ENCODE peak calls at places on chromosomes 4 and X, in eight cellular contexts. One of them, this sample, is unnamed.

GRCh38 chr4:186792994-186793393 is 69.3 kb upstream of the FAT1 start:
- DNase-seq in fibroblast of the aortic adventitia: peak
- DNase-seq in NCI-H460: no peak
- DNase-seq in NCI-H1092: no peak
- DNase-seq in iPS-NIHi11: no peak
- DNase-seq in cardiac muscle cell: no peak
- DNase-seq in stimulated activated CD8-positive, alpha-beta memory T cell treated with anti-CD3 and anti-CD28 coated beads, Interleukin-4, amount 100 ng/mL, for 48 hours: no peak
- DNase-seq in NCI-H2081: no peak
- DNase-seq in this sample: no peak

GRCh38 chr4:173424899-173425805 is 26.2 kb upstream of the SCRG1 start:
- DNase-seq in cardiac muscle cell: no peak
- DNase-seq in fibroblast of the aortic adventitia: peak
- DNase-seq in NCI-H2081: no peak
- DNase-seq in NCI-H460: no peak
- DNase-seq in stimulated activated CD8-positive, alpha-beta memory T cell treated with anti-CD3 and anti-CD28 coated beads, Interleukin-4, amount 100 ng/mL, for 48 hours: no peak
- DNase-seq in NCI-H1092: no peak
- DNase-seq in iPS-NIHi11: no peak
- DNase-seq in this sample: no peak

GRCh38 chr4:71366776-71367175 is 28.0 kb downstream of the SLC4A4 start:
- DNase-seq in NCI-H1092: no peak
- DNase-seq in NCI-H460: no peak
- DNase-seq in iPS-NIHi11: no peak
- DNase-seq in cardiac muscle cell: no peak
- DNase-seq in NCI-H2081: no peak
- DNase-seq in stimulated activated CD8-positive, alpha-beta memory T cell treated with anti-CD3 and anti-CD28 coated beads, Interleukin-4, amount 100 ng/mL, for 48 hours: no peak
- DNase-seq in fibroblast of the aortic adventitia: no peak
- DNase-seq in this sample: no peak

GRCh38 chrX:129723511-129723910 is 15.3 kb upstream of the XPNPEP2 start:
- DNase-seq in NCI-H460: no peak
- DNase-seq in stimulated activated CD8-positive, alpha-beta memory T cell treated with anti-CD3 and anti-CD28 coated beads, Interleukin-4, amount 100 ng/mL, for 48 hours: no peak
- DNase-seq in NCI-H2081: no peak
- DNase-seq in fibroblast of the aortic adventitia: no peak
- DNase-seq in NCI-H1092: no peak
- DNase-seq in cardiac muscle cell: no peak
- DNase-seq in iPS-NIHi11: no peak
- DNase-seq in this sample: no peak

GRCh38 chr4:2433609-2434350 is 15.0 kb downstream of the CFAP99 start:
- DNase-seq in iPS-NIHi11: no peak
- DNase-seq in NCI-H460: no peak
- DNase-seq in NCI-H1092: no peak
- DNase-seq in cardiac muscle cell: no peak
- DNase-seq in stimulated activated CD8-positive, alpha-beta memory T cell treated with anti-CD3 and anti-CD28 coated beads, Interleukin-4, amount 100 ng/mL, for 48 hours: no peak
- DNase-seq in fibroblast of the aortic adventitia: no peak
- DNase-seq in NCI-H2081: no peak
- DNase-seq in this sample: no peak

GRCh38 chr4:54091637-54092404 is 8.1 kb upstream of the GSX2 start:
- DNase-seq in NCI-H460: peak
- DNase-seq in NCI-H1092: peak
- DNase-seq in iPS-NIHi11: peak
- DNase-seq in fibroblast of the aortic adventitia: peak
- DNase-seq in cardiac muscle cell: peak
- DNase-seq in NCI-H2081: peak
- DNase-seq in stimulated activated CD8-positive, alpha-beta memory T cell treated with anti-CD3 and anti-CD28 coated beads, Interleukin-4, amount 100 ng/mL, for 48 hours: peak
- DNase-seq in this sample: no peak

GRCh38 chr4:95510145-95510544 is 38.6 kb downstream of the UNC5C start:
- DNase-seq in iPS-NIHi11: no peak
- DNase-seq in cardiac muscle cell: peak
- DNase-seq in stimulated activated CD8-positive, alpha-beta memory T cell treated with anti-CD3 and anti-CD28 coated beads, Interleukin-4, amount 100 ng/mL, for 48 hours: no peak
- DNase-seq in NCI-H1092: no peak
- DNase-seq in NCI-H2081: no peak
- DNase-seq in NCI-H460: peak
- DNase-seq in fibroblast of the aortic adventitia: peak
- DNase-seq in this sample: peak

GRCh38 chr4:126627255-126627654 is 1005.5 kb upstream of the INTU start:
- DNase-seq in NCI-H1092: no peak
- DNase-seq in NCI-H460: peak
- DNase-seq in NCI-H2081: no peak
- DNase-seq in iPS-NIHi11: peak
- DNase-seq in stimulated activated CD8-positive, alpha-beta memory T cell treated with anti-CD3 and anti-CD28 coated beads, Interleukin-4, amount 100 ng/mL, for 48 hours: no peak
- DNase-seq in fibroblast of the aortic adventitia: peak
- DNase-seq in cardiac muscle cell: peak
- DNase-seq in this sample: peak

GRCh38 chrX:18873189-18873791 is 110.6 kb downstream of the PHKA2 start:
- DNase-seq in stimulated activated CD8-positive, alpha-beta memory T cell treated with anti-CD3 and anti-CD28 coated beads, Interleukin-4, amount 100 ng/mL, for 48 hours: peak
- DNase-seq in NCI-H460: peak
- DNase-seq in NCI-H2081: no peak
- DNase-seq in iPS-NIHi11: no peak
- DNase-seq in cardiac muscle cell: no peak
- DNase-seq in NCI-H1092: no peak
- DNase-seq in fibroblast of the aortic adventitia: peak
- DNase-seq in this sample: no peak

GRCh38 chrX:155755706-155756337 is 125.3 kb upstream of the VAMP7 start:
- DNase-seq in stimulated activated CD8-positive, alpha-beta memory T cell treated with anti-CD3 and anti-CD28 coated beads, Interleukin-4, amount 100 ng/mL, for 48 hours: no peak
- DNase-seq in NCI-H2081: no peak
- DNase-seq in NCI-H1092: no peak
- DNase-seq in iPS-NIHi11: no peak
- DNase-seq in fibroblast of the aortic adventitia: no peak
- DNase-seq in cardiac muscle cell: peak
- DNase-seq in NCI-H460: no peak
- DNase-seq in this sample: no peak

GRCh38 chr4:150316332-150317205 is 238.3 kb downstream of the DCLK2 start:
- DNase-seq in fibroblast of the aortic adventitia: peak
- DNase-seq in NCI-H1092: no peak
- DNase-seq in NCI-H460: peak
- DNase-seq in cardiac muscle cell: no peak
- DNase-seq in NCI-H2081: no peak
- DNase-seq in stimulated activated CD8-positive, alpha-beta memory T cell treated with anti-CD3 and anti-CD28 coated beads, Interleukin-4, amount 100 ng/mL, for 48 hours: no peak
- DNase-seq in iPS-NIHi11: no peak
- DNase-seq in this sample: no peak

GRCh38 chr4:146333187-146333894 is 119.0 kb downstream of the REELD1 start:
- DNase-seq in NCI-H460: no peak
- DNase-seq in stimulated activated CD8-positive, alpha-beta memory T cell treated with anti-CD3 and anti-CD28 coated beads, Interleukin-4, amount 100 ng/mL, for 48 hours: no peak
- DNase-seq in NCI-H2081: no peak
- DNase-seq in iPS-NIHi11: no peak
- DNase-seq in cardiac muscle cell: no peak
- DNase-seq in fibroblast of the aortic adventitia: peak
- DNase-seq in NCI-H1092: no peak
- DNase-seq in this sample: no peak

GRCh38 chr4:26741491-26741871 is 119.2 kb upstream of the STIM2 start:
- DNase-seq in NCI-H2081: no peak
- DNase-seq in NCI-H1092: no peak
- DNase-seq in cardiac muscle cell: no peak
- DNase-seq in iPS-NIHi11: peak
- DNase-seq in NCI-H460: no peak
- DNase-seq in fibroblast of the aortic adventitia: peak
- DNase-seq in stimulated activated CD8-positive, alpha-beta memory T cell treated with anti-CD3 and anti-CD28 coated beads, Interleukin-4, amount 100 ng/mL, for 48 hours: no peak
- DNase-seq in this sample: peak

GRCh38 chrX:101658661-101659477 is 781 bp downstream of the ARMCX2 start:
- DNase-seq in NCI-H460: peak
- DNase-seq in NCI-H1092: peak
- DNase-seq in cardiac muscle cell: peak
- DNase-seq in NCI-H2081: peak
- DNase-seq in iPS-NIHi11: peak
- DNase-seq in stimulated activated CD8-positive, alpha-beta memory T cell treated with anti-CD3 and anti-CD28 coated beads, Interleukin-4, amount 100 ng/mL, for 48 hours: peak
- DNase-seq in fibroblast of the aortic adventitia: peak
- DNase-seq in this sample: no peak

GRCh38 chr4:13700196-13701140 is 72.9 kb upstream of the BOD1L1 start:
- DNase-seq in fibroblast of the aortic adventitia: peak
- DNase-seq in iPS-NIHi11: no peak
- DNase-seq in cardiac muscle cell: no peak
- DNase-seq in NCI-H460: no peak
- DNase-seq in NCI-H2081: no peak
- DNase-seq in NCI-H1092: no peak
- DNase-seq in stimulated activated CD8-positive, alpha-beta memory T cell treated with anti-CD3 and anti-CD28 coated beads, Interleukin-4, amount 100 ng/mL, for 48 hours: no peak
- DNase-seq in this sample: no peak